ENCODE peak calls at places on chromosomes 16 and 17, in six cellular contexts. One of them, this sample, is unnamed.

GRCh38 chr16:81410643-81411235 is 33.9 kb upstream of the CMIP start:
- DNase-seq in HepG2: no peak
- DNase-seq in A549: no peak
- DNase-seq in GM12878: no peak
- DNase-seq in endothelial cell of umbilical vein: no peak
- DNase-seq in NB4: no peak
- DNase-seq in this sample: no peak

GRCh38 chr17:18314059-18314730 is 599 bp downstream of the TOP3A start:
- DNase-seq in NB4: peak
- DNase-seq in HepG2: no peak
- DNase-seq in A549: no peak
- DNase-seq in endothelial cell of umbilical vein: peak
- DNase-seq in GM12878: no peak
- DNase-seq in this sample: peak

GRCh38 chr17:17360087-17360730 is 57.0 kb downstream of the NT5M start:
- DNase-seq in endothelial cell of umbilical vein: no peak
- DNase-seq in GM12878: no peak
- DNase-seq in NB4: no peak
- DNase-seq in HepG2: no peak
- DNase-seq in A549: no peak
- DNase-seq in this sample: no peak

GRCh38 chr16:46911038-46911437 is 26.9 kb downstream of the GPT2 start:
- DNase-seq in A549: no peak
- DNase-seq in HepG2: no peak
- DNase-seq in NB4: no peak
- DNase-seq in endothelial cell of umbilical vein: no peak
- DNase-seq in GM12878: peak
- DNase-seq in this sample: no peak

GRCh38 chr17:3308603-3309002 is 10.4 kb upstream of the OR3A1 start:
- DNase-seq in NB4: no peak
- DNase-seq in A549: no peak
- DNase-seq in endothelial cell of umbilical vein: no peak
- DNase-seq in HepG2: no peak
- DNase-seq in GM12878: no peak
- DNase-seq in this sample: no peak

GRCh38 chr17:41986634-41987033 is 20.0 kb downstream of the CNP start:
- DNase-seq in HepG2: no peak
- DNase-seq in GM12878: no peak
- DNase-seq in A549: no peak
- DNase-seq in NB4: no peak
- DNase-seq in endothelial cell of umbilical vein: no peak
- DNase-seq in this sample: no peak

GRCh38 chr17:66652840-66653507 is 181.9 kb upstream of the CACNG5 start:
- DNase-seq in HepG2: no peak
- DNase-seq in NB4: no peak
- DNase-seq in A549: no peak
- DNase-seq in GM12878: no peak
- DNase-seq in endothelial cell of umbilical vein: peak
- DNase-seq in this sample: no peak

GRCh38 chr17:49913226-49914095 is 55.5 kb upstream of the DLX4 start:
- DNase-seq in GM12878: no peak
- DNase-seq in NB4: peak
- DNase-seq in HepG2: no peak
- DNase-seq in A549: peak
- DNase-seq in endothelial cell of umbilical vein: no peak
- DNase-seq in this sample: peak

GRCh38 chr17:72407336-72408121 is 286.7 kb downstream of the SOX9 start:
- DNase-seq in GM12878: no peak
- DNase-seq in endothelial cell of umbilical vein: peak
- DNase-seq in HepG2: no peak
- DNase-seq in NB4: peak
- DNase-seq in A549: peak
- DNase-seq in this sample: no peak

GRCh38 chr17:58049533-58049932 is 33.7 kb upstream of the DYNLL2 start:
- DNase-seq in GM12878: no peak
- DNase-seq in endothelial cell of umbilical vein: no peak
- DNase-seq in HepG2: no peak
- DNase-seq in A549: no peak
- DNase-seq in NB4: no peak
- DNase-seq in this sample: no peak

GRCh38 chr17:51056813-51057510 is 63.7 kb downstream of the SPAG9 start:
- DNase-seq in HepG2: peak
- DNase-seq in A549: peak
- DNase-seq in endothelial cell of umbilical vein: peak
- DNase-seq in NB4: peak
- DNase-seq in GM12878: no peak
- DNase-seq in this sample: peak

GRCh38 chr17:59427425-59427921 is 96.0 kb downstream of the YPEL2 start:
- DNase-seq in endothelial cell of umbilical vein: peak
- DNase-seq in NB4: no peak
- DNase-seq in GM12878: no peak
- DNase-seq in A549: no peak
- DNase-seq in HepG2: no peak
- DNase-seq in this sample: no peak

GRCh38 chr16:62755938-62756337 is 719.7 kb upstream of the CDH8 start:
- DNase-seq in endothelial cell of umbilical vein: no peak
- DNase-seq in A549: no peak
- DNase-seq in HepG2: no peak
- DNase-seq in GM12878: no peak
- DNase-seq in NB4: peak
- DNase-seq in this sample: no peak

GRCh38 chr17:41446806-41447205 is 6.0 kb upstream of the KRT38 start:
- DNase-seq in NB4: no peak
- DNase-seq in HepG2: no peak
- DNase-seq in GM12878: no peak
- DNase-seq in A549: no peak
- DNase-seq in endothelial cell of umbilical vein: no peak
- DNase-seq in this sample: no peak

GRCh38 chr17:32831627-32832243 is 45.2 kb downstream of the MYO1D start:
- DNase-seq in NB4: no peak
- DNase-seq in HepG2: no peak
- DNase-seq in endothelial cell of umbilical vein: no peak
- DNase-seq in GM12878: no peak
- DNase-seq in A549: no peak
- DNase-seq in this sample: no peak

GRCh38 chr17:5364156-5364555 is 55.3 kb downstream of the NUP88 start:
- DNase-seq in GM12878: no peak
- DNase-seq in A549: no peak
- DNase-seq in NB4: no peak
- DNase-seq in HepG2: no peak
- DNase-seq in endothelial cell of umbilical vein: no peak
- DNase-seq in this sample: no peak

GRCh38 chr16:16124438-16124837 is 98.9 kb downstream of the ABCC6 start:
- DNase-seq in NB4: no peak
- DNase-seq in endothelial cell of umbilical vein: no peak
- DNase-seq in GM12878: no peak
- DNase-seq in HepG2: no peak
- DNase-seq in A549: no peak
- DNase-seq in this sample: no peak

GRCh38 chr16:35792516-35793285 is 2333.3 kb downstream of the TP53TG3F start:
- DNase-seq in NB4: no peak
- DNase-seq in GM12878: no peak
- DNase-seq in A549: no peak
- DNase-seq in HepG2: no peak
- DNase-seq in endothelial cell of umbilical vein: no peak
- DNase-seq in this sample: no peak

GRCh38 chr16:19245326-19245925 is 40.1 kb upstream of the CLEC19A start:
- DNase-seq in HepG2: no peak
- DNase-seq in GM12878: no peak
- DNase-seq in A549: no peak
- DNase-seq in NB4: no peak
- DNase-seq in endothelial cell of umbilical vein: no peak
- DNase-seq in this sample: no peak

GRCh38 chr16:25633549-25633948 is 58.2 kb upstream of the HS3ST4 start:
- DNase-seq in GM12878: no peak
- DNase-seq in endothelial cell of umbilical vein: no peak
- DNase-seq in A549: no peak
- DNase-seq in HepG2: peak
- DNase-seq in NB4: no peak
- DNase-seq in this sample: peak

GRCh38 chr16:87056551-87056950 is 260.6 kb downstream of the C16orf95 start:
- DNase-seq in GM12878: no peak
- DNase-seq in A549: no peak
- DNase-seq in HepG2: no peak
- DNase-seq in endothelial cell of umbilical vein: no peak
- DNase-seq in NB4: no peak
- DNase-seq in this sample: no peak

GRCh38 chr17:802901-803881 is 21.0 kb downstream of the MRM3 start:
- DNase-seq in HepG2: no peak
- DNase-seq in A549: no peak
- DNase-seq in NB4: no peak
- DNase-seq in endothelial cell of umbilical vein: no peak
- DNase-seq in GM12878: no peak
- DNase-seq in this sample: no peak

GRCh38 chr16:11224096-11224893 is 31.7 kb downstream of the SOCS1 start:
- DNase-seq in endothelial cell of umbilical vein: no peak
- DNase-seq in A549: no peak
- DNase-seq in HepG2: peak
- DNase-seq in NB4: peak
- DNase-seq in GM12878: peak
- DNase-seq in this sample: peak

GRCh38 chr16:11229906-11230305 is 26.1 kb downstream of the SOCS1 start:
- DNase-seq in endothelial cell of umbilical vein: no peak
- DNase-seq in HepG2: no peak
- DNase-seq in NB4: no peak
- DNase-seq in A549: no peak
- DNase-seq in GM12878: no peak
- DNase-seq in this sample: no peak

GRCh38 chr16:11225677-11226549 is 30.1 kb downstream of the SOCS1 start:
- DNase-seq in NB4: no peak
- DNase-seq in A549: no peak
- DNase-seq in GM12878: no peak
- DNase-seq in HepG2: no peak
- DNase-seq in endothelial cell of umbilical vein: no peak
- DNase-seq in this sample: no peak

GRCh38 chr16:11229432-11229831 is 26.6 kb downstream of the SOCS1 start:
- DNase-seq in HepG2: no peak
- DNase-seq in NB4: no peak
- DNase-seq in endothelial cell of umbilical vein: no peak
- DNase-seq in A549: no peak
- DNase-seq in GM12878: no peak
- DNase-seq in this sample: no peak

DNA sequence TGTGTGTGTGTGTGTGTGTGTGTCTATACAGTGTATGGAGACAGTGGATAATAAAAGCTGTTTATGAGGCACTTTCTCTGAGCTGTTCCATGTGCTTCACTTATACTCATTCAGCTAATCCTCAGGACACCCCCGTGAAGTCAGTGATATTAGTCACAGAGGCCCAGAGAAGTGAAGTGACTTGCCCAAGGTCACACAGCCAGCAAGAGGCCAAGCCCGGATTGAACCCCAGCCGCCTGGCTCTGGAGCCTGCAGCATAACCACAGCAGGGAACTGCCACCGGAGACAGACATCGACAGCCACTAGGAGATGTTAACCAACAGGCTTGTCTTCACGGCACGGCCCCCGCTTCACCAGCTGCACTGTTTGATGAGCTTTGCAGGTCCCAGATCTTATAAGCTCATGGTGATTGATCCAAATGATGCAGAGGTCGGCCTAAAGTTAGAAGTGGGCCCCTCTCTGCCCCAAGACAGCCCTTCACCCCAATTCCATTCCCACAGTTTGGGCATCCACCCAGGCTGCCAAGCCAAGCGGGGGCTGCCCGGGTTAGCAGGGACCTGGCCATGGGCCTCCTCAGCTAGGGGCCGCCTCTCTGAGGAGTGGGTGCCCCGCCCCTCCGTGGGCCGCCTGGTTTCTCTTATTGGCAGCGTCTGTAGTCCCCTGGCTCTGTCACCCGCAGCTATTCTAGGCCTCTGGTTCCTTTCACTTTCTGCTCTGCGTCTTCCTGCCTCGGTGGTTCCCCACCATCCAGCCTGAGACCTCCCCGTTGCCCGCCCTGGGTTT is 30.9 kb downstream of the SOCS1 start:
- DNase-seq in A549: no peak
- DNase-seq in NB4: peak
- DNase-seq in endothelial cell of umbilical vein: no peak
- DNase-seq in HepG2: no peak
- DNase-seq in GM12878: peak
- DNase-seq in this sample: no peak
- TF ChIP-seq MYC in A549: no peak
- TF ChIP-seq MYC in NB4: no peak
- TF ChIP-seq MYC in endothelial cell of umbilical vein: no peak
- TF ChIP-seq MYC in HepG2: no peak
- TF ChIP-seq MYC in GM12878: no peak
- TF ChIP-seq MYC in this sample: no peak

GRCh38 chr17:13921841-13922776 is 147.2 kb upstream of the COX10 start:
- DNase-seq in endothelial cell of umbilical vein: no peak
- DNase-seq in NB4: no peak
- DNase-seq in GM12878: no peak
- DNase-seq in HepG2: no peak
- DNase-seq in A549: no peak
- DNase-seq in this sample: no peak
- TF ChIP-seq MYC in endothelial cell of umbilical vein: no peak
- TF ChIP-seq MYC in NB4: no peak
- TF ChIP-seq MYC in GM12878: no peak
- TF ChIP-seq MYC in HepG2: no peak
- TF ChIP-seq MYC in A549: no peak
- TF ChIP-seq MYC in this sample: no peak

DNA sequence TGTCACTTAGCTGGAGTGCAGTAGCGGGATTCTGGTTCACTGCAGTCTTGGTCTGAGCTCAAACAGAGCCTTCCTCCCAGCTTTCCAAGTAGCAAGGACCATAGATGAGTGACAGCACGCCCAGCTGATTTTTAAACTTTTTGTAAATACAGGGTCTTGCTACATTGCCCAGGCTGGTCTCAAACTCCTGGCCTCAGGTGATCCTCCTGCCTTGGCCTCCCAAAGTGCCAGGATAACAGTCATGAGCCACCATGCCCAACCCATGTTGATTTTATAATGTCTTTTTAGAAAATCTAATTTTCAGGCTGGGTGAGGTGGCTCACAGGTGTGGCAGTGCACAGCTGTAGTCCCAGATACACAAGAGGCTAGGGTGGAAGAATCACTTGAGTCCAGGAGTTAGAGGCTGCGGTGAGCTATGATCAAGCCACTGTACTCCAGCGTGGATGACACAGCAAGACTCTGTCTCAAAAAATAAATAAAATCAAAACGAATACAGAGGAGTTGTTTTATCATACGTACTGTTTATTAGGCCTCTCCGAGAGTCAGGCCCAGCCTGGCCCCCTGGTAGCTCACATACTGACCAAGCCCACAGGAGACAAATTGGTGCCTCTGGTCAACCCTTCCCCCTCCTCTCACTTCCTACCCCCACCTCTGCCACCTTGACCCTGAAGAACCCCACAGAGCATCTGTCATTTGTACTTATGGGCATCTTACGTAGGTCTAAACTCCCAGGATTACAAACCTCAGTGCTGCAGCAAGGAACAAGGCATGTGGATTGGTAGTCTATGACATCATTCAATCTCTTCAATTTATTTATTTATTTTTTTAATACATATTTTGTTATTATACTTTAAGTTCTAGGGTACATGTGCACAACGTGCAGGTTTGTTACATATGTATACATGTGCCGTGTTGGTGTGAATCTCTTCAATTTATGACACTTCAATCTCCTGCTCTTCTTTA is 13.6 kb downstream of the C16orf86 start:
- DNase-seq in GM12878: no peak
- DNase-seq in A549: no peak
- DNase-seq in HepG2: no peak
- DNase-seq in NB4: no peak
- DNase-seq in endothelial cell of umbilical vein: no peak
- DNase-seq in this sample: no peak
- TF ChIP-seq MYC in GM12878: no peak
- TF ChIP-seq MYC in A549: no peak
- TF ChIP-seq MYC in HepG2: no peak
- TF ChIP-seq MYC in NB4: no peak
- TF ChIP-seq MYC in endothelial cell of umbilical vein: no peak
- TF ChIP-seq MYC in this sample: no peak

GRCh38 chr16:88442811-88443576 is 10.1 kb upstream of the ZFPM1 start:
- DNase-seq in NB4: peak
- DNase-seq in endothelial cell of umbilical vein: peak
- DNase-seq in GM12878: no peak
- DNase-seq in HepG2: peak
- DNase-seq in A549: peak
- DNase-seq in this sample: peak
- TF ChIP-seq MYC in NB4: peak
- TF ChIP-seq MYC in endothelial cell of umbilical vein: no peak
- TF ChIP-seq MYC in GM12878: no peak
- TF ChIP-seq MYC in HepG2: peak
- TF ChIP-seq MYC in A549: no peak
- TF ChIP-seq MYC in this sample: peak